ENCODE peak calls at places on chromosomes 12 and 14, in nine cellular contexts. E, A, L, K, Y, H, S, C and R are unnamed samples.

GRCh38 chr12:131352296-131352900 is 358.5 kb upstream of the SFSWAP start:
- DNase-seq in E (no peak), A (no peak), L (no peak), K (no peak), Y (no peak), H (no peak), S (no peak), C (no peak), R (no peak)

GRCh38 chr14:74419086-74419485 is 6.9 kb downstream of the SYNDIG1L start:
- DNase-seq in E (no peak), A (no peak), L (no peak), K (no peak), Y (no peak), H (no peak), S (no peak), C (no peak), R (no peak)

GRCh38 chr14:54771411-54772027 is 131.1 kb downstream of the GCH1 start:
- DNase-seq in E (no peak), A (no peak), L (no peak), K (no peak), Y (no peak), H (no peak), S (no peak), C (no peak), R (no peak)

GRCh38 chr14:30005114-30005698 is 77.6 kb upstream of the PRKD1 start:
- DNase-seq in E (no peak), A (no peak), L (peak), K (no peak), Y (no peak), H (peak), S (no peak), C (no peak), R (no peak)

GRCh38 chr12:53324113-53324778 is 2.8 kb upstream of the AAAS start:
- DNase-seq in E (peak), A (no peak), L (peak), K (no peak), Y (peak), H (peak), S (no peak), C (peak), R (no peak)

GRCh38 chr12:124992874-124993567 is 424 bp upstream of the BRI3BP start:
- DNase-seq in E (peak), A (no peak), L (peak), K (no peak), Y (no peak), H (peak), S (no peak), C (peak), R (no peak)

GRCh38 chr12:89448526-89448925 is 76.1 kb downstream of the GALNT4 start:
- DNase-seq in E (no peak), A (no peak), L (no peak), K (no peak), Y (no peak), H (no peak), S (no peak), C (no peak), R (no peak)

GRCh38 chr12:71135812-71136176 is 22.0 kb downstream of the TSPAN8 start:
- DNase-seq in E (no peak), A (no peak), L (no peak), K (no peak), Y (no peak), H (no peak), S (no peak), C (no peak), R (no peak)

GRCh38 chr12:54404061-54405004 is 14.7 kb downstream of the ITGA5 start:
- DNase-seq in E (no peak), A (peak), L (peak), K (peak), Y (no peak), H (peak), S (no peak), C (peak), R (no peak)

GRCh38 chr14:31070431-31070830 is 44.3 kb upstream of the STRN3 start:
- DNase-seq in E (no peak), A (no peak), L (no peak), K (no peak), Y (no peak), H (peak), S (no peak), C (no peak), R (no peak)

GRCh38 chr12:59166457-59166856 is 246.2 kb upstream of the LRIG3 start:
- DNase-seq in E (no peak), A (no peak), L (no peak), K (no peak), Y (no peak), H (no peak), S (no peak), C (no peak), R (no peak)

GRCh38 chr14:69355955-69356321 is 42.2 kb downstream of the ERH start:
- DNase-seq in E (no peak), A (no peak), L (no peak), K (peak), Y (peak), H (peak), S (peak), C (no peak), R (peak)

GRCh38 chr14:33950320-33951182 is at the start of gene EGLN3:
- DNase-seq in E (peak), A (peak), L (peak), K (peak), Y (peak), H (peak), S (peak), C (peak), R (no peak)

GRCh38 chr14:67719866-67720265 is 18.2 kb downstream of the RDH12 start:
- DNase-seq in E (no peak), A (no peak), L (no peak), K (no peak), Y (no peak), H (no peak), S (no peak), C (no peak), R (no peak)

GRCh38 chr14:94162466-94162865 is 11.7 kb upstream of the PPP4R4 start:
- DNase-seq in E (no peak), A (no peak), L (no peak), K (no peak), Y (no peak), H (no peak), S (no peak), C (no peak), R (no peak)

GRCh38 chr12:113537751-113538087 is 66.0 kb upstream of the LHX5 start:
- DNase-seq in E (no peak), A (no peak), L (no peak), K (no peak), Y (no peak), H (no peak), S (no peak), C (no peak), R (no peak)

GRCh38 chr12:108191938-108192337 is 62.9 kb downstream of the WSCD2 start:
- DNase-seq in E (no peak), A (no peak), L (no peak), K (no peak), Y (no peak), H (no peak), S (no peak), C (no peak), R (no peak)

GRCh38 chr14:34009956-34010355 is 59.1 kb upstream of the EGLN3 start:
- DNase-seq in E (no peak), A (no peak), L (no peak), K (no peak), Y (no peak), H (no peak), S (no peak), C (no peak), R (no peak)

GRCh38 chr14:69088523-69089445 is 64.1 kb downstream of the DCAF5 start:
- DNase-seq in E (no peak), A (no peak), L (no peak), K (no peak), Y (no peak), H (peak), S (no peak), C (no peak), R (no peak)

GRCh38 chr12:13375583-13376413 is 179.3 kb downstream of the EMP1 start:
- DNase-seq in E (no peak), A (no peak), L (no peak), K (no peak), Y (no peak), H (no peak), S (no peak), C (no peak), R (no peak)

GRCh38 chr12:5305861-5306545 is 125.9 kb upstream of the NTF3 start:
- DNase-seq in E (no peak), A (no peak), L (no peak), K (no peak), Y (no peak), H (peak), S (no peak), C (no peak), R (no peak)

GRCh38 chr12:76018672-76019071 is 12.9 kb downstream of the PHLDA1 start:
- DNase-seq in E (no peak), A (no peak), L (no peak), K (no peak), Y (no peak), H (no peak), S (no peak), C (no peak), R (no peak)

GRCh38 chr12:91606662-91607377 is 424.2 kb upstream of the DCN start:
- DNase-seq in E (no peak), A (no peak), L (no peak), K (no peak), Y (no peak), H (no peak), S (no peak), C (no peak), R (no peak)

GRCh38 chr14:26332966-26333365 is 264.9 kb downstream of the NOVA1 start:
- DNase-seq in E (no peak), A (no peak), L (no peak), K (peak), Y (no peak), H (no peak), S (no peak), C (peak), R (no peak)

GRCh38 chr12:84375472-84375871 is 537.1 kb downstream of the SLC6A15 start:
- DNase-seq in E (no peak), A (no peak), L (no peak), K (no peak), Y (no peak), H (peak), S (no peak), C (no peak), R (no peak)

GRCh38 chr14:71119075-71119474 is 211.8 kb downstream of the PCNX1 start:
- DNase-seq in E (no peak), A (no peak), L (no peak), K (no peak), Y (no peak), H (peak), S (no peak), C (no peak), R (no peak)

GRCh38 chr12:1277905-1278304 is 286.9 kb downstream of the ERC1 start:
- DNase-seq in E (no peak), A (no peak), L (peak), K (no peak), Y (no peak), H (no peak), S (no peak), C (no peak), R (no peak)

GRCh38 chr12:64187794-64188193 is 34.3 kb downstream of the KICS2 start:
- DNase-seq in E (no peak), A (no peak), L (no peak), K (no peak), Y (no peak), H (peak), S (no peak), C (no peak), R (no peak)

GRCh38 chr12:64184216-64184615 is 37.9 kb downstream of the KICS2 start:
- DNase-seq in E (no peak), A (no peak), L (no peak), K (no peak), Y (no peak), H (no peak), S (no peak), C (no peak), R (no peak)

GRCh38 chr12:64189530-64189929 is 32.6 kb downstream of the KICS2 start:
- DNase-seq in E (no peak), A (no peak), L (no peak), K (no peak), Y (no peak), H (no peak), S (no peak), C (no peak), R (no peak)

GRCh38 chr12:64187370-64187769 is 34.7 kb downstream of the KICS2 start:
- DNase-seq in E (no peak), A (no peak), L (no peak), K (no peak), Y (no peak), H (peak), S (no peak), C (no peak), R (no peak)

DNA sequence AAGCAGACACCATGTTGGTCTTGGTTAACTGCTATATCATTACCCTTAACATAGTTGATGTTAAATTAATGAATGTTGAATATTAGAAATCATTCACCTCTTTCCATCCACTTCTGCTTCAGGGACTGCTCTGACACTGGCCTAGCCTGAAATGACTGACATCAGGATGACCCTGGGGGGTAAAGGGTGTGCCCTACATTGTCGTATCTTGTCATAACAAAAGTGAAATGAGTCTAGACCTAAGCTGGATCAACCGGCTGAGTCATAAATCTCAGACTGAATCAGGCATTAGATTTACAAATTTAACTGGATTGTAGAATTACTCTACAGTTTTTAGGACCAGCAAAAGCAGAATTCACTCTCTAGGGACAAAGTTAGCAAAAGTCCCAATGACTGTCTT is 35.3 kb downstream of the KICS2 start:
- DNase-seq in E (no peak), A (no peak), L (peak), K (no peak), Y (no peak), H (peak), S (no peak), C (no peak), R (no peak)
- H3K4me3 ChIP-seq in E (no peak), A (no peak), L (no peak), K (no peak), Y (no peak), H (no peak), S (no peak), C (no peak), R (no peak)

GRCh38 chr14:100988011-100988410 is 84.5 kb upstream of the RTL1 start:
- DNase-seq in E (no peak), A (no peak), L (no peak), K (no peak), Y (no peak), H (no peak), S (no peak), C (no peak), R (no peak)
- H3K27ac ChIP-seq in E (no peak), A (no peak), L (no peak), K (no peak), Y (no peak), H (peak), S (no peak), C (no peak), R (no peak)

GRCh38 chr12:47884501-47884900 is 20.3 kb downstream of the VDR start:
- DNase-seq in E (no peak), A (no peak), L (no peak), K (no peak), Y (no peak), H (no peak), S (no peak), C (no peak), R (no peak)

GRCh38 chr12:47883663-47884195 is 21.1 kb downstream of the VDR start:
- DNase-seq in E (no peak), A (no peak), L (no peak), K (no peak), Y (no peak), H (no peak), S (no peak), C (no peak), R (no peak)

GRCh38 chr12:47881041-47881440 is 23.8 kb downstream of the VDR start:
- DNase-seq in E (no peak), A (no peak), L (no peak), K (no peak), Y (no peak), H (no peak), S (no peak), C (no peak), R (no peak)

GRCh38 chr12:47882796-47883546 is 21.8 kb downstream of the VDR start:
- DNase-seq in E (peak), A (no peak), L (peak), K (no peak), Y (no peak), H (no peak), S (no peak), C (peak), R (no peak)

DNA sequence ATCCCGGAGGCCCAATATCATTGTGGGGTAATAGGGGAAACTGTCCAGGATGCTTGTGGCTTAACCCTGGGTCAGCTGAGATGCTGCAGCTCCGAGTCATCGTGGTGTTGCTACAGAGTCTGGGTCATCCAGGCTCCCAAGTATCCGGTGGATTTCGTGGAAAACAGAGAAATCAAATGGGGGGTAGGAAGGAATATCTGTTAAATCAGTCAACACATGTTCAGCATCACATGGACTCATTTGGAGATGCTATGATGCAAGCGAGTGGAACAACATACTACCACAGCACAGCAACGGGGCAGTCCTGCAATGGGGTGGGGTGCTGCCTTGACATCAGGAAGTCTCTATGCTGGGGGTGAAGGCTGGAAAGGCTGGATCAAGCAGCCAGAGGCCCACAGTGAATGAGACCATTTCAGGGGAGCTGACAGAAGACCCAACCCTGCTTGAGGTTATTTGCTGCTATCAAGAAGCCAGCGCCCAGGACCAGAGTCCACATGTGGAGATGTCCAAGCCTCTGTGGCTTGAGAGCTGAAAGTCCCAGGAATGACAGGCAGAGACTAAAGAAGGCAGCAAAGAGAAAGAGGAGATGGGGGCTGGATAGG is 22.9 kb downstream of the VDR start:
- DNase-seq in E (peak), A (no peak), L (no peak), K (peak), Y (no peak), H (peak), S (no peak), C (no peak), R (no peak)
- H3K4me3 ChIP-seq in E (no peak), A (no peak), L (peak), K (no peak), Y (no peak), H (no peak), S (no peak), C (no peak), R (no peak)

GRCh38 chr12:57212701-57213067 is 3.9 kb upstream of the NXPH4 start:
- DNase-seq in E (no peak), A (no peak), L (no peak), K (no peak), Y (no peak), H (no peak), S (no peak), C (no peak), R (no peak)

GRCh38 chr12:57215065-57215464 is 1.5 kb upstream of the NXPH4 start:
- DNase-seq in E (no peak), A (no peak), L (no peak), K (no peak), Y (no peak), H (no peak), S (no peak), C (no peak), R (no peak)

GRCh38 chr12:57213068-57213715 is 3.4 kb upstream of the NXPH4 start:
- DNase-seq in E (peak), A (peak), L (peak), K (peak), Y (peak), H (peak), S (peak), C (peak), R (peak)

GRCh38 chr12:57214398-57214781 is 2.2 kb upstream of the NXPH4 start:
- DNase-seq in E (peak), A (peak), L (peak), K (peak), Y (no peak), H (peak), S (no peak), C (peak), R (no peak)

GRCh38 chr12:57213763-57214397 is 2.7 kb upstream of the NXPH4 start:
- DNase-seq in E (no peak), A (no peak), L (no peak), K (no peak), Y (no peak), H (no peak), S (no peak), C (no peak), R (no peak)
- H3K27ac ChIP-seq in E (no peak), A (no peak), L (no peak), K (peak), Y (no peak), H (no peak), S (peak), C (no peak), R (no peak)

GRCh38 chr14:64704145-64704742 is at the start of gene PLEKHG3:
- DNase-seq in E (peak), A (peak), L (peak), K (peak), Y (peak), H (peak), S (no peak), C (peak), R (no peak)
- H3K4me3 ChIP-seq in E (peak), A (peak), L (peak), K (peak), Y (peak), H (peak), S (peak), C (peak), R (peak)

GRCh38 chr12:116045158-116045557 is 232.3 kb downstream of the MED13L start:
- DNase-seq in E (no peak), A (no peak), L (no peak), K (no peak), Y (no peak), H (no peak), S (no peak), C (no peak), R (no peak)
- H3K27ac ChIP-seq in E (no peak), A (no peak), L (no peak), K (no peak), Y (no peak), H (no peak), S (no peak), C (no peak), R (no peak)

DNA sequence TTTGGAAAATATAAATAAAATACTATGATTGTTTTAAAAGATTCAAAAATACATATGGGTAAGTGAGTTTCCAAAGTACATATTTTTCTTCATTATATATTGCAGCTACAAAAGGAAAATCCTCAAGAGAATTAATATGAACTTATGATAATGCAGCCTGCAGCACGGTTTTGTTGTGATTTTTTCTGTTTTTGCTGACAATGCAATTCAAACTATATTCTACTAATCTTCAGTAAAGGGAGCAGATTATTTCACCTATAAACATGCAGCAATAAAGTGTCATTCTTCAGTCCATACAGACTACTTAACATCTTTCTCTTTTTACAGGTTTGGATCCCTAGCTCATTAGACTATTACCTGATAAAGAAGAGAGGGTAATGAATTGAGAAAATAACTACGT is 582.1 kb upstream of the MGAT4C start:
- DNase-seq in E (no peak), A (no peak), L (no peak), K (no peak), Y (no peak), H (no peak), S (no peak), C (no peak), R (no peak)
- H3K4me3 ChIP-seq in E (no peak), A (no peak), L (no peak), K (peak), Y (no peak), H (no peak), S (no peak), C (no peak), R (peak)

DNA sequence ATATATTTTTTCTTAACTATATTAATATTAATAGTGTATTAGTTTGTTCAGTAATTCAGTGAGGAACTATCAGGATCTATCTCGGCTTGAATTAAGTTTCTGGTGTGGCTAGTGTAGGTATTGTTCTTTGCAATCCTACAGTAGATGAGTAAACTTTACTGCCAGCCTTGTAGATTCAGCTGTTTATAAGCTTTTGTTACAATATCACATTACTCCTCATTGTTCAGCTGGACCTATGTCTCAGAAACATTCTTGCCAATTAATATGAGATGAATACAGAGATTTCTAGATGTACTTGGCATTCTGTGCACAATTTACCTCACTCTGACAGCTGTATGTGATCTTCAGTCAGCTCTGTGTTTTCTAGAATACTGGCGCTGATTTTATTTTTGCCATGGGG is 55.7 kb downstream of the METTL25 start:
- DNase-seq in E (no peak), A (no peak), L (no peak), K (no peak), Y (no peak), H (no peak), S (no peak), C (no peak), R (no peak)
- H3K27ac ChIP-seq in E (no peak), A (no peak), L (no peak), K (no peak), Y (no peak), H (peak), S (no peak), C (no peak), R (no peak)

GRCh38 chr14:105316563-105316941 is 2.0 kb downstream of the PACS2 start:
- DNase-seq in E (peak), A (no peak), L (no peak), K (no peak), Y (no peak), H (no peak), S (no peak), C (no peak), R (no peak)
- H3K4me3 ChIP-seq in E (no peak), A (no peak), L (no peak), K (peak), Y (no peak), H (no peak), S (peak), C (no peak), R (peak)